ENCODE peak calls at places on chromosomes 6 and 20, in eight cellular contexts. One of them, this sample, is unnamed.

GRCh38 chr6:155580904-155581303 is 125.3 kb upstream of the NOX3 start:
- DNase-seq in progenitor cell of endocrine pancreas: no peak
- DNase-seq in AG09319: no peak
- DNase-seq in colonic mucosa: no peak
- DNase-seq in OCI-LY7: peak
- DNase-seq in mesothelial cell of epicardium: no peak
- DNase-seq in uterus: no peak
- DNase-seq in esophagus muscularis mucosa: no peak
- DNase-seq in this sample: no peak

GRCh38 chr20:341682-342081 is 5.2 kb upstream of the NRSN2 start:
- DNase-seq in progenitor cell of endocrine pancreas: no peak
- DNase-seq in AG09319: no peak
- DNase-seq in colonic mucosa: peak
- DNase-seq in OCI-LY7: no peak
- DNase-seq in mesothelial cell of epicardium: no peak
- DNase-seq in uterus: no peak
- DNase-seq in esophagus muscularis mucosa: no peak
- DNase-seq in this sample: no peak

GRCh38 chr6:131954099-131954774 is 3.1 kb upstream of the CCN2 start:
- DNase-seq in progenitor cell of endocrine pancreas: no peak
- DNase-seq in AG09319: no peak
- DNase-seq in colonic mucosa: no peak
- DNase-seq in OCI-LY7: no peak
- DNase-seq in mesothelial cell of epicardium: no peak
- DNase-seq in uterus: no peak
- DNase-seq in esophagus muscularis mucosa: no peak
- DNase-seq in this sample: no peak

GRCh38 chr6:35319346-35320030 is 21.9 kb downstream of the DEF6 start:
- DNase-seq in progenitor cell of endocrine pancreas: no peak
- DNase-seq in AG09319: no peak
- DNase-seq in colonic mucosa: no peak
- DNase-seq in OCI-LY7: no peak
- DNase-seq in mesothelial cell of epicardium: no peak
- DNase-seq in uterus: no peak
- DNase-seq in esophagus muscularis mucosa: no peak
- DNase-seq in this sample: no peak

GRCh38 chr6:159151266-159151855 is 17.8 kb upstream of the FNDC1 start:
- DNase-seq in progenitor cell of endocrine pancreas: no peak
- DNase-seq in AG09319: peak
- DNase-seq in colonic mucosa: peak
- DNase-seq in OCI-LY7: peak
- DNase-seq in mesothelial cell of epicardium: peak
- DNase-seq in uterus: no peak
- DNase-seq in esophagus muscularis mucosa: no peak
- DNase-seq in this sample: no peak

GRCh38 chr20:23626040-23626620 is 11.6 kb downstream of the CST3 start:
- DNase-seq in progenitor cell of endocrine pancreas: no peak
- DNase-seq in AG09319: no peak
- DNase-seq in colonic mucosa: peak
- DNase-seq in OCI-LY7: no peak
- DNase-seq in mesothelial cell of epicardium: no peak
- DNase-seq in uterus: no peak
- DNase-seq in esophagus muscularis mucosa: peak
- DNase-seq in this sample: no peak

GRCh38 chr20:17749979-17750721 is 50.4 kb downstream of the BANF2 start:
- DNase-seq in progenitor cell of endocrine pancreas: no peak
- DNase-seq in AG09319: no peak
- DNase-seq in colonic mucosa: peak
- DNase-seq in OCI-LY7: no peak
- DNase-seq in mesothelial cell of epicardium: no peak
- DNase-seq in uterus: peak
- DNase-seq in esophagus muscularis mucosa: no peak
- DNase-seq in this sample: no peak

GRCh38 chr20:58998656-58999055 is 8.4 kb downstream of the CTSZ start:
- DNase-seq in progenitor cell of endocrine pancreas: no peak
- DNase-seq in AG09319: no peak
- DNase-seq in colonic mucosa: no peak
- DNase-seq in OCI-LY7: no peak
- DNase-seq in mesothelial cell of epicardium: no peak
- DNase-seq in uterus: no peak
- DNase-seq in esophagus muscularis mucosa: no peak
- DNase-seq in this sample: no peak

GRCh38 chr6:11197175-11197535 is 35.3 kb downstream of the NEDD9 start:
- DNase-seq in progenitor cell of endocrine pancreas: no peak
- DNase-seq in AG09319: peak
- DNase-seq in colonic mucosa: no peak
- DNase-seq in OCI-LY7: no peak
- DNase-seq in mesothelial cell of epicardium: no peak
- DNase-seq in uterus: no peak
- DNase-seq in esophagus muscularis mucosa: no peak
- DNase-seq in this sample: no peak

GRCh38 chr6:14348389-14348788 is 230.8 kb downstream of the CD83 start:
- DNase-seq in progenitor cell of endocrine pancreas: no peak
- DNase-seq in AG09319: no peak
- DNase-seq in colonic mucosa: no peak
- DNase-seq in OCI-LY7: peak
- DNase-seq in mesothelial cell of epicardium: no peak
- DNase-seq in uterus: no peak
- DNase-seq in esophagus muscularis mucosa: no peak
- DNase-seq in this sample: no peak

GRCh38 chr6:71248306-71248705 is 40.3 kb upstream of the OGFRL1 start:
- DNase-seq in progenitor cell of endocrine pancreas: no peak
- DNase-seq in AG09319: no peak
- DNase-seq in colonic mucosa: no peak
- DNase-seq in OCI-LY7: peak
- DNase-seq in mesothelial cell of epicardium: no peak
- DNase-seq in uterus: no peak
- DNase-seq in esophagus muscularis mucosa: no peak
- DNase-seq in this sample: no peak

GRCh38 chr6:93454533-93454932 is 35.2 kb upstream of the EPHA7 start:
- DNase-seq in progenitor cell of endocrine pancreas: no peak
- DNase-seq in AG09319: no peak
- DNase-seq in colonic mucosa: no peak
- DNase-seq in OCI-LY7: no peak
- DNase-seq in mesothelial cell of epicardium: no peak
- DNase-seq in uterus: no peak
- DNase-seq in esophagus muscularis mucosa: no peak
- DNase-seq in this sample: no peak

DNA sequence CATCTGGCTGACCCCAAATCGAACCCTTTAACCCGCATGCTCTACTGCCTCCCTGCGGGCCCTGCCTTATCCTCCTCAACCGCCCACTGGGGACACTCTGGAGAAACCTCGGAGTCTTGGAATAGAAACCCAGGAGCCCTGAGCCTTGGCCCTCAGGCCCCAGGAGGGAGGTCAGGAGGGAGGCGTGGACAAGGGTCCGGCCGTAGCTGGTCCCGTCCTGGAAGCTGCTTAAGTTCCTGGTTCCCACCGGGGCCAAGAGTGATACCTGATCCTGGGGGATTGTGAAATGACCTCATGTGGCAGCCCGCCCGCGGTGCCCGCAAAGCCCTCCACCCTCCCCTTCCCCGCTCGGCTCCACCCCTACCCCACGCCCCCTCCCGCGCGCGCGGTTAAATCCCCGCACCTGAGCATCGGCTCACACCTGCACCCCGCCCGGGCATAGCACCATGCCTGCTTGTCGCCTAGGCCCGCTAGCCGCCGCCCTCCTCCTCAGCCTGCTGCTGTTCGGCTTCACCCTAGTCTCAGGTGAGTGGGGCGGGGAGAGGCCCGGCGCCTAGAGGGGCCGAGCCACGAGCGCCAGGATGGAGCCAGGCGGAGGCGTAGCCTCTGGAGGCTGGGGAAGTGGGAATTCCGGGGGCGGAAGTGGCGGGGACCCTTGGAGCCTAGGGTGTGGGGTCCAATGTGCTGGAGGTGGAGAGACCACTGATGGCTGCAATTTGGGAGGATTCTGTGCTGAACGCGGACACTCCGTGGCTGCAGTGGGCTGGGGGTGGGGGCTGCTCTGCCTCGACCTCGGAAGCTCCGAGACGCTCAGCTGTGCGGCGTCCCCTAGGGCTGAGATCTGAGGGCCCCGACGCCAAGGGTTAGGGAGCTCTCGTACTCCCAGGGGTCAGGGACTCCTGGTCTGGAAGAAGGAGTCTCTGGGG is at the start of gene WFDC2:
- DNase-seq in progenitor cell of endocrine pancreas: peak
- DNase-seq in AG09319: no peak
- DNase-seq in colonic mucosa: peak
- DNase-seq in OCI-LY7: no peak
- DNase-seq in mesothelial cell of epicardium: peak
- DNase-seq in uterus: no peak
- DNase-seq in esophagus muscularis mucosa: no peak
- DNase-seq in this sample: no peak
- TF ChIP-seq CTCF in progenitor cell of endocrine pancreas: peak
- TF ChIP-seq CTCF in AG09319: no peak
- TF ChIP-seq CTCF in colonic mucosa: no peak
- TF ChIP-seq CTCF in OCI-LY7: no peak
- TF ChIP-seq CTCF in mesothelial cell of epicardium: no peak
- TF ChIP-seq CTCF in uterus: no peak
- TF ChIP-seq CTCF in esophagus muscularis mucosa: no peak
- TF ChIP-seq CTCF in this sample: no peak

GRCh38 chr20:21767200-21767738 is 61.8 kb downstream of the PAX1 start:
- DNase-seq in progenitor cell of endocrine pancreas: no peak
- DNase-seq in AG09319: no peak
- DNase-seq in colonic mucosa: no peak
- DNase-seq in OCI-LY7: no peak
- DNase-seq in mesothelial cell of epicardium: no peak
- DNase-seq in uterus: no peak
- DNase-seq in esophagus muscularis mucosa: no peak
- DNase-seq in this sample: no peak

DNA sequence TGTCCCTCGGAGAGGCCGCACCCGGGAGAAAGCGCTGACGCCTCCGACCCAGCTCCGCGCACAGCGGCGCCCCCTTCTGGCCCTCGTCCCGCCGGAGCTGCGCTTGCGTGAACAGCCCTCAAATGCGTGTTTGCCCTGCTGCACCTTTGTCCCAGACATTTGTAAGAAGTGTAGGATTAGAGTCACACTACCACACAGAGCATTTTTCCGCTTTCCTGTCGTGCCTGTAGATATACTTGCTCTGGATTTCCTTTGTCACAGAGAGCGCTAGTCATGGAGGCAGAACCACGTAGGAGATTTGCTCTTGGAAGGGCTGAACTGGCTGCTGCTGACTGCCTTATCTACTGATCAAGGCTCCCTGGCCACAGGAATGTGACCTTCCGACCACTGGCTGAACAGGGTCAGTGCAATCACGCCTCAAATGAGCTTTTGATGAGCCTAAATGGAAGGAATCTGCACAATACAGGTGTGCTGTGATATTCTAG is 62.3 kb downstream of the PAX1 start:
- DNase-seq in progenitor cell of endocrine pancreas: peak
- DNase-seq in AG09319: no peak
- DNase-seq in colonic mucosa: no peak
- DNase-seq in OCI-LY7: no peak
- DNase-seq in mesothelial cell of epicardium: peak
- DNase-seq in uterus: no peak
- DNase-seq in esophagus muscularis mucosa: no peak
- DNase-seq in this sample: no peak
- TF ChIP-seq CTCF in progenitor cell of endocrine pancreas: peak
- TF ChIP-seq CTCF in AG09319: no peak
- TF ChIP-seq CTCF in colonic mucosa: no peak
- TF ChIP-seq CTCF in OCI-LY7: peak
- TF ChIP-seq CTCF in mesothelial cell of epicardium: peak
- TF ChIP-seq CTCF in uterus: no peak
- TF ChIP-seq CTCF in esophagus muscularis mucosa: no peak
- TF ChIP-seq CTCF in this sample: no peak

GRCh38 chr20:19212524-19213502 is at the start of gene SLC24A3:
- DNase-seq in progenitor cell of endocrine pancreas: peak
- DNase-seq in AG09319: peak
- DNase-seq in colonic mucosa: peak
- DNase-seq in OCI-LY7: no peak
- DNase-seq in mesothelial cell of epicardium: peak
- DNase-seq in uterus: peak
- DNase-seq in esophagus muscularis mucosa: no peak
- DNase-seq in this sample: peak
- TF ChIP-seq CTCF in progenitor cell of endocrine pancreas: peak
- TF ChIP-seq CTCF in AG09319: peak
- TF ChIP-seq CTCF in colonic mucosa: no peak
- TF ChIP-seq CTCF in OCI-LY7: no peak
- TF ChIP-seq CTCF in mesothelial cell of epicardium: peak
- TF ChIP-seq CTCF in uterus: peak
- TF ChIP-seq CTCF in esophagus muscularis mucosa: peak
- TF ChIP-seq CTCF in this sample: no peak

GRCh38 chr6:149033454-149034241 is 283.9 kb upstream of the TAB2 start:
- DNase-seq in progenitor cell of endocrine pancreas: no peak
- DNase-seq in AG09319: no peak
- DNase-seq in colonic mucosa: no peak
- DNase-seq in OCI-LY7: no peak
- DNase-seq in mesothelial cell of epicardium: no peak
- DNase-seq in uterus: no peak
- DNase-seq in esophagus muscularis mucosa: peak
- DNase-seq in this sample: no peak

GRCh38 chr6:149032599-149033405 is 284.7 kb upstream of the TAB2 start:
- DNase-seq in progenitor cell of endocrine pancreas: no peak
- DNase-seq in AG09319: peak
- DNase-seq in colonic mucosa: no peak
- DNase-seq in OCI-LY7: no peak
- DNase-seq in mesothelial cell of epicardium: no peak
- DNase-seq in uterus: peak
- DNase-seq in esophagus muscularis mucosa: peak
- DNase-seq in this sample: no peak

GRCh38 chr6:149028767-149029405 is 282.1 kb downstream of the UST start:
- DNase-seq in progenitor cell of endocrine pancreas: peak
- DNase-seq in AG09319: peak
- DNase-seq in colonic mucosa: peak
- DNase-seq in OCI-LY7: peak
- DNase-seq in mesothelial cell of epicardium: peak
- DNase-seq in uterus: peak
- DNase-seq in esophagus muscularis mucosa: peak
- DNase-seq in this sample: no peak

GRCh38 chr6:149032318-149032598 is 285.3 kb upstream of the TAB2 start:
- DNase-seq in progenitor cell of endocrine pancreas: no peak
- DNase-seq in AG09319: no peak
- DNase-seq in colonic mucosa: no peak
- DNase-seq in OCI-LY7: no peak
- DNase-seq in mesothelial cell of epicardium: no peak
- DNase-seq in uterus: no peak
- DNase-seq in esophagus muscularis mucosa: no peak
- DNase-seq in this sample: no peak

DNA sequence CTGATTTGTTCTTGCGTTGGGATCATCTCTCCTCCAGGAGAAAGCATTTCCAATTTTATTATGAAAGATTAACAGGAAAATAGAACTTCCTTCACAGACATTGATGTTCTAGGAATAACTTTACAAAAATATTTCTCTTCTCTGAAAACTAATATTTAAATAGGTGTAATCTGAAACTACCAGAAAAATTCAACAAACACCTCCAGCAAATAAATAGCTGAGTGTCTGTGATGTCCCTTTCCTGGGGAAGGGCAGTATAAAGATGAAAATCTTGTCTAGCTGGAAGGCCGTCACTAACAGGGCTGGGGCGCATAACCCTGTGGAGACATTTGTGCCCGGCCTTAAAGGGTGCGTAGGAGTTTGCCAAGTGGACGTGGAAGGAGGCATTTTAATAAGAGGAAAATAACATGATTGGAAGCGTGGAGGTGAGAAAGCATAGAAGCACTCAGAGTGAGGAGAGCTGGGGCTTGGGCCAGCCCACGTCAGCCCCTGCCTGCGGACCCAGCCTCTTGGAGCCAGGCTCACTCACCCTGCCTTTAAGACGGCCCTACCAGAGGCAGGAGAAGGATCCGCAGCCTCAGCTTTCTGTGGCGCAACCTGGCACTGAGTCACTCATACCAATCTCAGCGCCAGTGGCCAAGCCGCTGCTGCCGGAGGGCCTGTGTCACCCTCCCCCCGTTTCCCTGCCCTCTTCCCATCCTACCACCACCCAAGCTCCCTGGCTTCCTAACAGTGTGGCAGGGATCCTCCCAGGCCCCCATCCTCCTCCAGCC is 284.9 kb downstream of the UST start:
- DNase-seq in progenitor cell of endocrine pancreas: no peak
- DNase-seq in AG09319: peak
- DNase-seq in colonic mucosa: no peak
- DNase-seq in OCI-LY7: no peak
- DNase-seq in mesothelial cell of epicardium: no peak
- DNase-seq in uterus: peak
- DNase-seq in esophagus muscularis mucosa: peak
- DNase-seq in this sample: no peak
- TF ChIP-seq CTCF in progenitor cell of endocrine pancreas: no peak
- TF ChIP-seq CTCF in AG09319: no peak
- TF ChIP-seq CTCF in colonic mucosa: no peak
- TF ChIP-seq CTCF in OCI-LY7: no peak
- TF ChIP-seq CTCF in mesothelial cell of epicardium: no peak
- TF ChIP-seq CTCF in uterus: no peak
- TF ChIP-seq CTCF in esophagus muscularis mucosa: no peak
- TF ChIP-seq CTCF in this sample: no peak

This sample was measured in dorsolateral prefrontal cortex.